ENCODE peak calls at places on chromosomes 12 and 14, in seven cellular contexts. D is fibroblast of pulmonary artery, X is fibroblast of lung, M is hepatocyte, W is C1 segment of cervical spinal cord, N is sciatic nerve, U is HuH-7.5. E is an unnamed sample.

GRCh38 chr12:39011161-39011560 is 105.8 kb upstream of the CPNE8 start:
- DNase-seq in U (no peak), X (no peak), M (no peak), N (no peak), D (no peak), W (no peak), E (no peak)

GRCh38 chr12:14327717-14328116 is 37.8 kb upstream of the ATF7IP start:
- DNase-seq in X (no peak), M (no peak), D (peak), W (no peak), N (no peak), U (no peak), E (no peak)

GRCh38 chr14:89294060-89294459 is 123.0 kb downstream of the FOXN3 start:
- DNase-seq in N (peak), W (no peak), X (no peak), D (no peak), U (no peak), M (no peak), E (no peak)

GRCh38 chr12:58711968-58712367 is 208.3 kb downstream of the LRIG3 start:
- DNase-seq in M (no peak), D (no peak), U (no peak), W (no peak), N (no peak), X (peak), E (no peak)

GRCh38 chr14:92022036-92022435 is 17.8 kb downstream of the TRIP11 start:
- DNase-seq in X (no peak), W (no peak), U (no peak), M (no peak), N (no peak), D (no peak), E (no peak)

GRCh38 chr14:78666336-78667056 is 496.3 kb downstream of the NRXN3 start:
- DNase-seq in W (no peak), N (no peak), U (no peak), X (no peak), M (no peak), D (no peak), E (no peak)

GRCh38 chr12:104609083-104609844 is 152.5 kb downstream of the CHST11 start:
- DNase-seq in M (no peak), D (no peak), X (no peak), W (no peak), N (no peak), U (no peak), E (no peak)

GRCh38 chr14:99529899-99530298 is 48.7 kb downstream of the CCNK start:
- DNase-seq in X (no peak), D (peak), N (no peak), U (no peak), M (no peak), W (no peak), E (no peak)

GRCh38 chr14:69741055-69741454 is 25.9 kb upstream of the SRSF5 start:
- DNase-seq in X (no peak), N (no peak), W (no peak), U (no peak), M (peak), D (no peak), E (no peak)

GRCh38 chr12:126430921-126431320 is 1365.7 kb downstream of the AACS start:
- DNase-seq in W (no peak), M (no peak), N (no peak), D (peak), X (no peak), U (no peak), E (no peak)

GRCh38 chr12:101086490-101086889 is 123.5 kb downstream of the SLC5A8 start:
- DNase-seq in X (no peak), W (no peak), M (no peak), U (no peak), D (peak), N (no peak), E (no peak)

GRCh38 chr12:49515266-49515665 is 23.6 kb upstream of the KCNH3 start:
- DNase-seq in W (no peak), U (no peak), N (no peak), D (peak), M (no peak), X (peak), E (no peak)

GRCh38 chr12:25074954-25075353 is 120.0 kb downstream of the DNAI7 start:
- DNase-seq in X (no peak), M (no peak), W (no peak), N (no peak), D (no peak), U (no peak), E (no peak)

GRCh38 chr12:45575823-45576448 is 153.6 kb upstream of the ARID2 start:
- DNase-seq in D (no peak), N (no peak), M (no peak), X (no peak), U (no peak), W (no peak), E (no peak)

GRCh38 chr14:32150392-32150791 is 51.5 kb upstream of the RNU6-7 start:
- DNase-seq in W (no peak), U (no peak), N (no peak), X (no peak), D (no peak), M (no peak), E (no peak)

GRCh38 chr14:54916061-54916460 is 13.4 kb upstream of the GCH1 start:
- DNase-seq in M (no peak), U (no peak), W (no peak), D (no peak), N (no peak), X (no peak), E (no peak)

GRCh38 chr12:64088431-64089349 is 133.4 kb downstream of the KICS2 start:
- DNase-seq in D (peak), U (peak), W (no peak), M (peak), N (no peak), X (peak), E (peak)

GRCh38 chr12:112370156-112370555 is 12.1 kb downstream of the HECTD4 start:
- DNase-seq in M (no peak), X (peak), N (no peak), D (no peak), U (no peak), W (no peak), E (no peak)

E was measured in colonic mucosa.